ENCODE peak calls at places on chromosomes 4 and X, in nine cellular contexts. One of them, this sample, is unnamed.

GRCh38 chr4:190017357-190018200 is 9.5 kb downstream of the FRG2 start:
- DNase-seq in H9: peak
- DNase-seq in cardiac fibroblast: no peak
- DNase-seq in NT2/D1: no peak
- DNase-seq in aorta: no peak
- DNase-seq in foreskin keratinocyte: no peak
- DNase-seq in HCT116: no peak
- DNase-seq in putamen: no peak
- DNase-seq in COLO829: no peak
- DNase-seq in this sample: no peak

GRCh38 chr4:79281577-79282359 is 44.1 kb downstream of the NAA11 start:
- DNase-seq in cardiac fibroblast: no peak
- DNase-seq in NT2/D1: peak
- DNase-seq in aorta: no peak
- DNase-seq in COLO829: no peak
- DNase-seq in H9: peak
- DNase-seq in putamen: no peak
- DNase-seq in foreskin keratinocyte: no peak
- DNase-seq in HCT116: no peak
- DNase-seq in this sample: no peak

GRCh38 chrX:7019555-7019954 is 128.0 kb upstream of the STS start:
- DNase-seq in HCT116: no peak
- DNase-seq in NT2/D1: no peak
- DNase-seq in COLO829: no peak
- DNase-seq in putamen: no peak
- DNase-seq in foreskin keratinocyte: no peak
- DNase-seq in H9: no peak
- DNase-seq in cardiac fibroblast: peak
- DNase-seq in aorta: no peak
- DNase-seq in this sample: no peak

GRCh38 chr4:141502755-141503154 is 133.6 kb upstream of the IL15 start:
- DNase-seq in H9: no peak
- DNase-seq in HCT116: no peak
- DNase-seq in cardiac fibroblast: no peak
- DNase-seq in COLO829: no peak
- DNase-seq in NT2/D1: no peak
- DNase-seq in putamen: no peak
- DNase-seq in foreskin keratinocyte: no peak
- DNase-seq in aorta: no peak
- DNase-seq in this sample: no peak

GRCh38 chr4:127844605-127845116 is 36.0 kb upstream of the PLK4 start:
- DNase-seq in H9: no peak
- DNase-seq in putamen: peak
- DNase-seq in foreskin keratinocyte: no peak
- DNase-seq in HCT116: no peak
- DNase-seq in NT2/D1: no peak
- DNase-seq in COLO829: no peak
- DNase-seq in aorta: no peak
- DNase-seq in cardiac fibroblast: no peak
- DNase-seq in this sample: no peak

GRCh38 chr4:15982833-15983528 is 20.0 kb upstream of the FGFBP2 start:
- DNase-seq in H9: no peak
- DNase-seq in HCT116: no peak
- DNase-seq in cardiac fibroblast: peak
- DNase-seq in putamen: no peak
- DNase-seq in aorta: no peak
- DNase-seq in NT2/D1: no peak
- DNase-seq in COLO829: no peak
- DNase-seq in foreskin keratinocyte: peak
- DNase-seq in this sample: no peak

GRCh38 chrX:38868941-38869378 is 67.7 kb downstream of the MID1IP1 start:
- DNase-seq in putamen: no peak
- DNase-seq in H9: no peak
- DNase-seq in NT2/D1: no peak
- DNase-seq in aorta: no peak
- DNase-seq in foreskin keratinocyte: peak
- DNase-seq in cardiac fibroblast: peak
- DNase-seq in COLO829: peak
- DNase-seq in HCT116: no peak
- DNase-seq in this sample: peak

GRCh38 chr4:42306221-42307109 is 90.8 kb upstream of the SHISA3 start:
- DNase-seq in aorta: no peak
- DNase-seq in HCT116: no peak
- DNase-seq in NT2/D1: no peak
- DNase-seq in cardiac fibroblast: peak
- DNase-seq in putamen: no peak
- DNase-seq in H9: no peak
- DNase-seq in foreskin keratinocyte: no peak
- DNase-seq in COLO829: no peak
- DNase-seq in this sample: no peak

GRCh38 chr4:7067523-7068278 is at the start of gene GRPEL1:
- DNase-seq in aorta: peak
- DNase-seq in HCT116: peak
- DNase-seq in cardiac fibroblast: peak
- DNase-seq in putamen: peak
- DNase-seq in foreskin keratinocyte: peak
- DNase-seq in H9: peak
- DNase-seq in NT2/D1: peak
- DNase-seq in COLO829: peak
- DNase-seq in this sample: peak

GRCh38 chrX:66914082-66914481 is 275.2 kb upstream of the EDA2R start:
- DNase-seq in cardiac fibroblast: peak
- DNase-seq in aorta: no peak
- DNase-seq in HCT116: no peak
- DNase-seq in H9: peak
- DNase-seq in foreskin keratinocyte: no peak
- DNase-seq in COLO829: no peak
- DNase-seq in putamen: no peak
- DNase-seq in NT2/D1: no peak
- DNase-seq in this sample: no peak

GRCh38 chr4:48033825-48034413 is 17.3 kb downstream of the NIPAL1 start:
- DNase-seq in NT2/D1: no peak
- DNase-seq in COLO829: peak
- DNase-seq in putamen: no peak
- DNase-seq in HCT116: peak
- DNase-seq in aorta: no peak
- DNase-seq in H9: no peak
- DNase-seq in foreskin keratinocyte: no peak
- DNase-seq in cardiac fibroblast: peak
- DNase-seq in this sample: no peak

GRCh38 chr4:175509320-175509719 is 302.7 kb downstream of the GPM6A start:
- DNase-seq in NT2/D1: no peak
- DNase-seq in H9: peak
- DNase-seq in HCT116: peak
- DNase-seq in foreskin keratinocyte: no peak
- DNase-seq in aorta: no peak
- DNase-seq in cardiac fibroblast: no peak
- DNase-seq in COLO829: no peak
- DNase-seq in putamen: no peak
- DNase-seq in this sample: no peak

GRCh38 chr4:113049421-113050355 is at the start of gene ANK2:
- DNase-seq in putamen: peak
- DNase-seq in HCT116: no peak
- DNase-seq in H9: peak
- DNase-seq in COLO829: no peak
- DNase-seq in foreskin keratinocyte: no peak
- DNase-seq in NT2/D1: peak
- DNase-seq in aorta: no peak
- DNase-seq in cardiac fibroblast: peak
- DNase-seq in this sample: no peak

GRCh38 chr4:69823481-69824186 is 36.3 kb downstream of the SULT1E1 start:
- DNase-seq in COLO829: peak
- DNase-seq in foreskin keratinocyte: peak
- DNase-seq in H9: peak
- DNase-seq in HCT116: peak
- DNase-seq in aorta: peak
- DNase-seq in putamen: no peak
- DNase-seq in cardiac fibroblast: peak
- DNase-seq in NT2/D1: no peak
- DNase-seq in this sample: no peak

GRCh38 chr4:66571145-66571544 is 900.9 kb upstream of the EPHA5 start:
- DNase-seq in aorta: no peak
- DNase-seq in NT2/D1: no peak
- DNase-seq in HCT116: no peak
- DNase-seq in foreskin keratinocyte: no peak
- DNase-seq in H9: no peak
- DNase-seq in cardiac fibroblast: no peak
- DNase-seq in putamen: no peak
- DNase-seq in COLO829: no peak
- DNase-seq in this sample: no peak

GRCh38 chr4:35711127-35711526 is 533.2 kb downstream of the ARAP2 start:
- DNase-seq in HCT116: no peak
- DNase-seq in cardiac fibroblast: no peak
- DNase-seq in putamen: no peak
- DNase-seq in H9: no peak
- DNase-seq in COLO829: no peak
- DNase-seq in NT2/D1: no peak
- DNase-seq in aorta: no peak
- DNase-seq in foreskin keratinocyte: no peak
- DNase-seq in this sample: no peak

GRCh38 chrX:31199770-31200114 is 127.9 kb upstream of the FTHL17 start:
- DNase-seq in NT2/D1: no peak
- DNase-seq in foreskin keratinocyte: no peak
- DNase-seq in aorta: no peak
- DNase-seq in putamen: no peak
- DNase-seq in COLO829: no peak
- DNase-seq in H9: no peak
- DNase-seq in cardiac fibroblast: no peak
- DNase-seq in HCT116: no peak
- DNase-seq in this sample: no peak

GRCh38 chr4:185235480-185236154 is 26.2 kb downstream of the SNX25 start:
- DNase-seq in COLO829: no peak
- DNase-seq in putamen: no peak
- DNase-seq in cardiac fibroblast: peak
- DNase-seq in HCT116: no peak
- DNase-seq in H9: no peak
- DNase-seq in aorta: no peak
- DNase-seq in NT2/D1: no peak
- DNase-seq in foreskin keratinocyte: peak
- DNase-seq in this sample: no peak

GRCh38 chr4:109589119-109589518 is 29.1 kb downstream of the MCUB start:
- DNase-seq in COLO829: no peak
- DNase-seq in aorta: no peak
- DNase-seq in foreskin keratinocyte: peak
- DNase-seq in H9: no peak
- DNase-seq in NT2/D1: no peak
- DNase-seq in HCT116: no peak
- DNase-seq in putamen: no peak
- DNase-seq in cardiac fibroblast: no peak
- DNase-seq in this sample: no peak

GRCh38 chrX:107483976-107484726 is 34.7 kb downstream of the FRMPD3 start:
- DNase-seq in H9: peak
- DNase-seq in NT2/D1: peak
- DNase-seq in foreskin keratinocyte: no peak
- DNase-seq in aorta: peak
- DNase-seq in HCT116: no peak
- DNase-seq in putamen: no peak
- DNase-seq in cardiac fibroblast: no peak
- DNase-seq in COLO829: peak
- DNase-seq in this sample: peak

GRCh38 chr4:18917689-18918088 is 896.1 kb upstream of the LCORL start:
- DNase-seq in aorta: no peak
- DNase-seq in foreskin keratinocyte: peak
- DNase-seq in cardiac fibroblast: no peak
- DNase-seq in HCT116: no peak
- DNase-seq in H9: no peak
- DNase-seq in putamen: no peak
- DNase-seq in NT2/D1: no peak
- DNase-seq in COLO829: no peak
- DNase-seq in this sample: no peak

GRCh38 chr4:38782452-38783108 is at the start of gene TLR10:
- DNase-seq in putamen: peak
- DNase-seq in COLO829: no peak
- DNase-seq in aorta: no peak
- DNase-seq in foreskin keratinocyte: no peak
- DNase-seq in H9: peak
- DNase-seq in NT2/D1: peak
- DNase-seq in cardiac fibroblast: peak
- DNase-seq in HCT116: peak
- DNase-seq in this sample: no peak

GRCh38 chr4:84920591-84920990 is 45.9 kb downstream of the WDFY3 start:
- DNase-seq in foreskin keratinocyte: peak
- DNase-seq in COLO829: no peak
- DNase-seq in cardiac fibroblast: peak
- DNase-seq in putamen: peak
- DNase-seq in H9: no peak
- DNase-seq in NT2/D1: no peak
- DNase-seq in HCT116: no peak
- DNase-seq in aorta: no peak
- DNase-seq in this sample: peak

GRCh38 chr4:184898793-184899192 is 73.0 kb upstream of the ACSL1 start:
- DNase-seq in foreskin keratinocyte: no peak
- DNase-seq in HCT116: no peak
- DNase-seq in NT2/D1: no peak
- DNase-seq in H9: no peak
- DNase-seq in aorta: no peak
- DNase-seq in COLO829: no peak
- DNase-seq in cardiac fibroblast: no peak
- DNase-seq in putamen: no peak
- DNase-seq in this sample: no peak

GRCh38 chr4:90064196-90064595 is 63.0 kb upstream of the CCSER1 start:
- DNase-seq in aorta: no peak
- DNase-seq in putamen: no peak
- DNase-seq in NT2/D1: no peak
- DNase-seq in cardiac fibroblast: no peak
- DNase-seq in foreskin keratinocyte: no peak
- DNase-seq in COLO829: no peak
- DNase-seq in H9: no peak
- DNase-seq in HCT116: no peak
- DNase-seq in this sample: no peak

GRCh38 chrX:69314436-69315348 is 149.4 kb upstream of the PJA1 start:
- DNase-seq in foreskin keratinocyte: no peak
- DNase-seq in COLO829: no peak
- DNase-seq in putamen: no peak
- DNase-seq in H9: no peak
- DNase-seq in aorta: no peak
- DNase-seq in NT2/D1: peak
- DNase-seq in HCT116: no peak
- DNase-seq in cardiac fibroblast: no peak
- DNase-seq in this sample: no peak

GRCh38 chr4:48254381-48255072 is 15.1 kb downstream of the TEC start:
- DNase-seq in putamen: no peak
- DNase-seq in HCT116: no peak
- DNase-seq in COLO829: no peak
- DNase-seq in foreskin keratinocyte: no peak
- DNase-seq in H9: no peak
- DNase-seq in cardiac fibroblast: peak
- DNase-seq in NT2/D1: no peak
- DNase-seq in aorta: no peak
- DNase-seq in this sample: peak

GRCh38 chr4:1208970-1209704 is 36.8 kb upstream of the SPON2 start:
- DNase-seq in cardiac fibroblast: peak
- DNase-seq in NT2/D1: no peak
- DNase-seq in foreskin keratinocyte: no peak
- DNase-seq in HCT116: no peak
- DNase-seq in H9: no peak
- DNase-seq in COLO829: no peak
- DNase-seq in aorta: peak
- DNase-seq in putamen: no peak
- DNase-seq in this sample: no peak

GRCh38 chr4:15913631-15913970 is 24.9 kb downstream of the FGFBP1 start:
- DNase-seq in COLO829: peak
- DNase-seq in putamen: no peak
- DNase-seq in aorta: no peak
- DNase-seq in H9: no peak
- DNase-seq in cardiac fibroblast: peak
- DNase-seq in NT2/D1: no peak
- DNase-seq in HCT116: peak
- DNase-seq in foreskin keratinocyte: peak
- DNase-seq in this sample: peak

GRCh38 chr4:36915717-36916116 is 328.8 kb upstream of the NWD2 start:
- DNase-seq in putamen: no peak
- DNase-seq in aorta: no peak
- DNase-seq in H9: no peak
- DNase-seq in NT2/D1: no peak
- DNase-seq in COLO829: no peak
- DNase-seq in foreskin keratinocyte: no peak
- DNase-seq in cardiac fibroblast: no peak
- DNase-seq in HCT116: no peak
- DNase-seq in this sample: no peak

GRCh38 chrX:46873746-46874145 is 36.9 kb downstream of the RP2 start:
- DNase-seq in HCT116: no peak
- DNase-seq in foreskin keratinocyte: no peak
- DNase-seq in NT2/D1: no peak
- DNase-seq in putamen: no peak
- DNase-seq in COLO829: no peak
- DNase-seq in cardiac fibroblast: peak
- DNase-seq in H9: no peak
- DNase-seq in aorta: no peak
- DNase-seq in this sample: no peak